ENCODE peak calls at places on chromosomes 5 and 9, in four cellular contexts. One of them, this sample, is unnamed.

GRCh38 chr5:102570747-102571146 is 71.9 kb upstream of the SLCO6A1 start:
- DNase-seq in GM12878: no peak
- DNase-seq in HepG2: no peak
- DNase-seq in K562: no peak
- DNase-seq in this sample: no peak

GRCh38 chr5:132411382-132411925 is 41.9 kb downstream of the SLC22A5 start:
- DNase-seq in HepG2: no peak
- DNase-seq in GM12878: no peak
- DNase-seq in K562: no peak
- DNase-seq in this sample: no peak

GRCh38 chr9:137044502-137045177 is 1.3 kb downstream of the NPDC1 start:
- DNase-seq in K562: no peak
- DNase-seq in GM12878: no peak
- DNase-seq in HepG2: no peak
- DNase-seq in this sample: no peak

GRCh38 chr9:135939351-135940265 is 21.6 kb downstream of the UBAC1 start:
- DNase-seq in GM12878: no peak
- DNase-seq in K562: no peak
- DNase-seq in HepG2: no peak
- DNase-seq in this sample: no peak

GRCh38 chr5:176830422-176831025 is 20.2 kb downstream of the UNC5A start:
- DNase-seq in K562: no peak
- DNase-seq in GM12878: no peak
- DNase-seq in HepG2: no peak
- DNase-seq in this sample: no peak

GRCh38 chr9:73411494-73411893 is 259.8 kb downstream of the ANXA1 start:
- DNase-seq in HepG2: no peak
- DNase-seq in GM12878: no peak
- DNase-seq in K562: peak
- DNase-seq in this sample: no peak

GRCh38 chr9:93064392-93065124 is 6.1 kb downstream of the SUSD3 start:
- DNase-seq in HepG2: no peak
- DNase-seq in K562: peak
- DNase-seq in GM12878: peak
- DNase-seq in this sample: no peak

GRCh38 chr5:165579911-165580310 is 2074.5 kb downstream of the MAT2B start:
- DNase-seq in GM12878: no peak
- DNase-seq in HepG2: no peak
- DNase-seq in K562: no peak
- DNase-seq in this sample: no peak

GRCh38 chr5:62494772-62495171 is 82.2 kb downstream of the IPO11 start:
- DNase-seq in GM12878: no peak
- DNase-seq in K562: no peak
- DNase-seq in HepG2: no peak
- DNase-seq in this sample: no peak

GRCh38 chr5:87393331-87393730 is 19.4 kb downstream of the CCNH start:
- DNase-seq in K562: no peak
- DNase-seq in HepG2: no peak
- DNase-seq in GM12878: no peak
- DNase-seq in this sample: no peak

GRCh38 chr9:101201626-101202025 is 173.1 kb downstream of the PLPPR1 start:
- DNase-seq in K562: no peak
- DNase-seq in HepG2: peak
- DNase-seq in GM12878: no peak
- DNase-seq in this sample: no peak

GRCh38 chr5:144328505-144328904 is 157.8 kb downstream of the KCTD16 start:
- DNase-seq in K562: no peak
- DNase-seq in GM12878: no peak
- DNase-seq in HepG2: no peak
- DNase-seq in this sample: no peak

GRCh38 chr5:168315991-168316578 is 24.6 kb downstream of the WWC1 start:
- DNase-seq in K562: no peak
- DNase-seq in HepG2: peak
- DNase-seq in GM12878: no peak
- DNase-seq in this sample: no peak

GRCh38 chr9:133735415-133735775 is 2.8 kb downstream of the SARDH start:
- DNase-seq in GM12878: no peak
- DNase-seq in K562: no peak
- DNase-seq in HepG2: no peak
- DNase-seq in this sample: no peak

GRCh38 chr5:177350776-177351391 is 584 bp downstream of the LMAN2 start:
- DNase-seq in GM12878: no peak
- DNase-seq in K562: no peak
- DNase-seq in HepG2: no peak
- DNase-seq in this sample: peak

DNA sequence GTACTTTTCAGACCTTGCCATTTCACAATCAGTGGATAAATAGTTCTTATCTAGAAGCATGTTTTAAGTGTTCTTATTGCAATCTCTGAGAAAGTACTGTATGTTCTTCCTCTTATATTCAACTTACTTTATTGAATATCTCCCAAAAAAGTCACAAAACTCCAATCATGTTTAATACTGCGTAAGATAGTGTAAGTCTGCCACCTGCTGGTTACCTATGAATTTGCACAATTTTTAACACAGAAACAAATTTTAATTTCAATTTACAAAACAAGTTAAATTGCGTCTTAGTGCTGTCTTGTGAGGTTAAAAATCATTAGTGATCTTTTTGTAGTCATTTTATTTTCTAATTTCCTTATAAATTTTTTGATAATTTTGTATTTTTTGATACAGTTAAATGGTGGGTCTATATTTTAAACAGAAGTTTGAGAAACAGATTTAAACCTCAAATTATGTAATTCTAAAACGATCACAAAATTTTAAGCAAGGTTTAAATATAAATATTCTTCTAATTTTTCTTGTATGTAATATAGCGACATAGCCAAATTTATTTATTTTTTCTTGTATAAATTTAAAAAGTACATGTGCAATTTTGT is 115.8 kb downstream of the EMB start:
- DNase-seq in K562: peak
- DNase-seq in GM12878: no peak
- DNase-seq in HepG2: no peak
- DNase-seq in this sample: peak
- TF ChIP-seq FOXK2 in K562: no peak
- TF ChIP-seq FOXK2 in GM12878: no peak
- TF ChIP-seq FOXK2 in HepG2: no peak
- TF ChIP-seq FOXK2 in this sample: no peak

GRCh38 chr5:36162810-36163486 is 11.0 kb downstream of the SKP2 start:
- DNase-seq in GM12878: no peak
- DNase-seq in HepG2: no peak
- DNase-seq in K562: no peak
- DNase-seq in this sample: no peak

GRCh38 chr5:36164461-36164860 is 12.6 kb downstream of the SKP2 start:
- DNase-seq in K562: no peak
- DNase-seq in HepG2: no peak
- DNase-seq in GM12878: no peak
- DNase-seq in this sample: no peak

GRCh38 chr5:36160617-36161016 is 8.7 kb downstream of the SKP2 start:
- DNase-seq in GM12878: no peak
- DNase-seq in HepG2: no peak
- DNase-seq in K562: no peak
- DNase-seq in this sample: no peak

GRCh38 chr5:36158144-36158543 is 6.2 kb downstream of the SKP2 start:
- DNase-seq in GM12878: no peak
- DNase-seq in HepG2: no peak
- DNase-seq in K562: no peak
- DNase-seq in this sample: no peak

GRCh38 chr5:36161317-36161716 is 9.4 kb downstream of the SKP2 start:
- DNase-seq in HepG2: no peak
- DNase-seq in GM12878: no peak
- DNase-seq in K562: no peak
- DNase-seq in this sample: no peak
- TF ChIP-seq BHLHE40 in HepG2: no peak
- TF ChIP-seq BHLHE40 in GM12878: no peak
- TF ChIP-seq BHLHE40 in K562: no peak
- TF ChIP-seq BHLHE40 in this sample: no peak

DNA sequence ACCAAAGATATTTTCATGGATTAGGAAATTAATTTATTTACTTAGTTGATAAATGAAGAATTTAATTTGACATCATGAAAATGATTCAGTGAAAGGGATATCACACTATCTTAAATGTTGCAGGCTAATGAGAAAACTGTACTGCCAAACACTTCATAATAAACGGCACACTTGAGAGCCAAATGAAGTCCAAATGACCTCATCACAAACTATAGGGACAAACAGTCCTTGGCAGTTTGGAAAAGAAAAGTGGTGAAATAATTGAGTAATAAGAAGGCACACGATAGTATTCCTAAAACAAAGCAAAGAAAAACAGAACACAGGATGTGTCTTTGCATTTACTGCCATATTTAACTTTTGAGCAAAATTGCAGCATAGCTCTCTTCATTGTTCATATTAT is 116.9 kb upstream of the TLR4 start:
- DNase-seq in K562: no peak
- DNase-seq in HepG2: no peak
- DNase-seq in GM12878: no peak
- DNase-seq in this sample: no peak
- TF ChIP-seq FOXK2 in K562: no peak
- TF ChIP-seq FOXK2 in HepG2: no peak
- TF ChIP-seq FOXK2 in GM12878: no peak
- TF ChIP-seq FOXK2 in this sample: no peak

DNA sequence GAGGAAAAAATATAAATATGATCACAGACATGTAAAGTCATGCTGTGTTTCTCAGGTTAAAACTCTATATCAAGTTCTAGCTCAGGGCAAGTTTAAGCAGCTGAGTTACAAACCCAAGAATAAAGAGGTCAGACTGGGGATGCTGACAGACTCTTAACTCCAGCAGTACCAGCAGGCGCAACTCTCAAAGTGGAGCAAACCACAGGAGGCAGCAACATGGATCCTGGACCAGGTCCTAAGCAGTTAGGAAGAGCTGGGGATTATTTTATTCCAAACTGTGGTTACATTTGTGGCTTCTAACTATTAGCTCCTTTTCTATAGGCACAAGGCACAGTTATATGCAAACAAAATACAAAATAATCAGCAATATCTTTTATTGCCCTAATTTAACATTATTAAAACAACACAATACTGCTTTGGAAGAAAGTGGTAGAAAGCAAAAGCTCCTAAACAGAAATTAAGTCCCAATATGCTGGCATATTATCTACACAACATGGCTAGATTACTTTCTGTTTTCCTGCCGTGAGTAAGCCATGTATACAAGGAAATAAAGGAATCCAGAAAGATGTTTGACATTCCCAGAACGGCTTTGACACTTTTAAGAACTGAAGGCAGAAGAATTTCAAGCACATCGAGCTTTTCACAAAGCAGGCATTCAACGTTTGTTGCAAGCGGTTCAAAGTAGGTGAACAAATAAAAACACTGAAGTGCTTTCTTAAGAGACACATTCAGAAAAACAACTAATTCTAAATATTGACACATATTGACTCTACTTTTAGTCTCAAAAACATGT is 378.8 kb upstream of the ZNF608 start:
- DNase-seq in K562: no peak
- DNase-seq in GM12878: no peak
- DNase-seq in HepG2: no peak
- DNase-seq in this sample: no peak
- TF ChIP-seq BHLHE40 in K562: no peak
- TF ChIP-seq BHLHE40 in GM12878: no peak
- TF ChIP-seq BHLHE40 in HepG2: no peak
- TF ChIP-seq BHLHE40 in this sample: no peak

DNA sequence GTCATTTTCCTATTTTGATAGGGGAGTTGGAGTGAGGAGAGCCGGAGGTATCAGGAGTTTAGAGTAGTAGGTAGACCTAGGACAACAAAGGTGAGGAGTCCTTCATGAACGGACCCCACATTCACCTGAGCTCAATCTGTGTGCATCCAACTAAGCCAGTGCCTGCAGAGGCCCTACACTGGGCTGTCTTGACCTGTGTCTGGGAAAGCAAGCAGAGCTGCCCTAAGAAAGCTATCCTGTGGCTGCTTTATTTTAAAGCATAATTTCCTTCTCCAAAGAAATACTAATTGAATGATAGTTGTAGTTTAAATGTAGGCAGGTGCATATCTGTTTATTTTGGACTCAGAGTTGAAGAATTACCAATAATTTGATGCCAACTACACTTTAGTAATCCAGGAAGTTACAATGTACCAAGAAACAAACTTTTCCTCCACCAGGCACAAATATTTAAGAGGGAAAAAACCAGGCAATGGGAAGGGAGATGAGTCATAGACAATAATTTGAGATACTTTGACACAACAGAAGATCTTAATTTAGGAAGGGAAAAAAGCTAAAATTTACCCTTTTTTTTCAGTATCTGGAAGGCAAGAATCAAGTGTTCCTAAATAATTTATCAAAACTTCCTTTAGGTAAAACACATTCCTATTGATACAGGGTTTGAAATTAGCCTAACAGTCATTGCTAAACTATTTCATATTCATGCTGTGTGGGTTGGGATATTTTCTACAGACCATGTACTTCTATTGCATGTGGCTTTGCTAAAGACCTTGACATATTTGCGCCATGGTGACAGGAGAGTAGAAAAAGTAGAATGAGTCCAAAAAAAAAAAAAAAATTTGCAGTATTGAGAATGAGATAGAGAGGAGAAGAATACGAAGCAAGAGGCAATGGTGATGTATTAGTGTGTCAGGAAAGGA is 376.6 kb upstream of the TUSC1 start:
- DNase-seq in HepG2: no peak
- DNase-seq in GM12878: no peak
- DNase-seq in K562: no peak
- DNase-seq in this sample: no peak
- TF ChIP-seq FOXK2 in HepG2: no peak
- TF ChIP-seq FOXK2 in GM12878: no peak
- TF ChIP-seq FOXK2 in K562: no peak
- TF ChIP-seq FOXK2 in this sample: no peak

This sample was measured in HEK293T.